ENCODE peak calls at places on chromosome 4, in nine cellular contexts. B, Q, U, M, J, E, K, A and R are unnamed samples.

GRCh38 chr4:108830509-108831244 is 67.8 kb upstream of the ETNPPL start:
- DNase-seq in B (no peak), Q (peak), U (no peak), M (peak), J (no peak), E (peak), K (no peak), A (no peak), R (no peak)

GRCh38 chr4:836781-837301 is 10.9 kb upstream of the CPLX1 start:
- DNase-seq in B (no peak), Q (no peak), U (no peak), M (no peak), J (no peak), E (no peak), K (no peak), A (no peak), R (no peak)

GRCh38 chr4:3851211-3851610 is 85.0 kb downstream of the ADRA2C start:
- DNase-seq in B (no peak), Q (peak), U (no peak), M (no peak), J (no peak), E (peak), K (peak), A (no peak), R (no peak)

GRCh38 chr4:48481581-48481980 is 1.6 kb upstream of the SLC10A4 start:
- DNase-seq in B (no peak), Q (no peak), U (no peak), M (no peak), J (no peak), E (no peak), K (no peak), A (no peak), R (no peak)

GRCh38 chr4:7831330-7831729 is 108.3 kb downstream of the AFAP1 start:
- DNase-seq in B (peak), Q (peak), U (peak), M (peak), J (no peak), E (peak), K (no peak), A (no peak), R (no peak)

GRCh38 chr4:102535398-102536082 is 34.4 kb downstream of the NFKB1 start:
- DNase-seq in B (peak), Q (peak), U (no peak), M (no peak), J (no peak), E (no peak), K (no peak), A (no peak), R (no peak)

GRCh38 chr4:86050516-86050915 is 309.3 kb downstream of the MAPK10 start:
- DNase-seq in B (no peak), Q (no peak), U (no peak), M (no peak), J (no peak), E (no peak), K (no peak), A (no peak), R (no peak)

GRCh38 chr4:122831515-122832196 is 5.0 kb downstream of the FGF2 start:
- DNase-seq in B (no peak), Q (peak), U (no peak), M (no peak), J (no peak), E (no peak), K (no peak), A (no peak), R (no peak)

GRCh38 chr4:3291411-3291968 is 1.3 kb upstream of the RGS12 start:
- DNase-seq in B (no peak), Q (no peak), U (no peak), M (no peak), J (no peak), E (no peak), K (peak), A (no peak), R (no peak)

GRCh38 chr4:37693450-37694190 is 7.4 kb upstream of the RELL1 start:
- DNase-seq in B (no peak), Q (peak), U (no peak), M (no peak), J (no peak), E (no peak), K (no peak), A (no peak), R (no peak)

GRCh38 chr4:749771-750666 is 44.4 kb downstream of the PCGF3 start:
- DNase-seq in B (no peak), Q (peak), U (no peak), M (no peak), J (no peak), E (no peak), K (no peak), A (no peak), R (no peak)